ENCODE peak calls at places on chromosomes 5 and 9, in six cellular contexts. P is esophagus muscularis mucosa, B is sigmoid colon, A is transverse colon, O is prostate gland, D is SK-N-SH. J is an unnamed sample.

GRCh38 chr9:94772654-94773303 is 46.3 kb downstream of the AOPEP start:
- DNase-seq in A (no peak), B (no peak), O (no peak), D (peak; percentile 42), P (no peak), J (no peak)

GRCh38 chr9:120974921-120975320 is 48.3 kb upstream of the TRAF1 start:
- DNase-seq in P (peak; percentile 37), A (no peak), D (no peak), B (no peak), O (no peak), J (no peak)

GRCh38 chr9:135821733-135822382 is 85.5 kb downstream of the CAMSAP1 start:
- DNase-seq in D (no peak), P (no peak), B (no peak), A (no peak), O (no peak), J (no peak)

GRCh38 chr9:127554966-127555829 is 56.9 kb upstream of the STXBP1 start:
- DNase-seq in A (no peak), B (no peak), P (no peak), O (no peak), D (no peak), J (no peak)

GRCh38 chr5:32542216-32543059 is 42.9 kb upstream of the SUB1 start:
- DNase-seq in A (no peak), O (no peak), B (no peak), P (no peak), D (no peak), J (no peak)

GRCh38 chr5:172106511-172107356 is 81.3 kb downstream of the STK10 start:
- DNase-seq in O (peak; percentile 39), P (no peak), D (peak; percentile 86), A (peak; percentile 55), B (peak; percentile 78), J (peak; percentile 89)

GRCh38 chr5:148259288-148259687 is 9.3 kb upstream of the SPINK13 start:
- DNase-seq in O (no peak), A (no peak), P (no peak), D (no peak), B (no peak), J (no peak)

GRCh38 chr5:115641948-115642347 is 16.1 kb upstream of the TMED7 start:
- DNase-seq in A (no peak), B (no peak), P (no peak), D (no peak), O (no peak), J (no peak)

GRCh38 chr9:96448546-96449170 is 1.3 kb upstream of the HABP4 start:
- DNase-seq in A (no peak), B (no peak), O (no peak), P (no peak), D (no peak), J (no peak)

GRCh38 chr9:34988218-34989055 is 1.1 kb upstream of the DNAJB5 start:
- DNase-seq in A (peak; percentile 37), B (no peak), P (no peak), O (no peak), D (peak; percentile 54), J (peak; percentile 83)

GRCh38 chr5:14184082-14184481 is 40.9 kb downstream of the TRIO start:
- DNase-seq in A (no peak), D (no peak), P (no peak), B (no peak), O (no peak), J (no peak)

GRCh38 chr5:61995486-61995885 is 310.5 kb upstream of the KIF2A start:
- DNase-seq in O (no peak), A (no peak), B (no peak), P (no peak), D (peak; percentile 45), J (no peak)

GRCh38 chr5:7078901-7079300 is 317.0 kb upstream of the ADCY2 start:
- DNase-seq in D (peak; percentile 10), P (no peak), B (no peak), O (no peak), A (no peak), J (no peak)

GRCh38 chr9:104073770-104074133 is 20.4 kb upstream of the SMC2 start:
- DNase-seq in D (no peak), A (no peak), O (peak; percentile 10), P (no peak), B (no peak), J (no peak)

GRCh38 chr9:136576269-136576626 is 30.4 kb upstream of the NOTCH1 start:
- DNase-seq in A (no peak), B (peak; percentile 88), D (no peak), P (no peak), O (peak; percentile 76), J (peak; percentile 37)

GRCh38 chr5:168179185-168179584 is 112.3 kb upstream of the WWC1 start:
- DNase-seq in A (no peak), P (no peak), B (peak; percentile 86), D (no peak), O (no peak), J (peak; percentile 51)
- H3K9me3 ChIP-seq in A (no peaks in the 10 kb centered on the region), P (no peaks in the 10 kb centered on the region), B (no peaks in the 10 kb centered on the region), D (no peaks in the 10 kb centered on the region), O (no peaks in the 10 kb centered on the region), J (no peaks in the 10 kb centered on the region)

DNA sequence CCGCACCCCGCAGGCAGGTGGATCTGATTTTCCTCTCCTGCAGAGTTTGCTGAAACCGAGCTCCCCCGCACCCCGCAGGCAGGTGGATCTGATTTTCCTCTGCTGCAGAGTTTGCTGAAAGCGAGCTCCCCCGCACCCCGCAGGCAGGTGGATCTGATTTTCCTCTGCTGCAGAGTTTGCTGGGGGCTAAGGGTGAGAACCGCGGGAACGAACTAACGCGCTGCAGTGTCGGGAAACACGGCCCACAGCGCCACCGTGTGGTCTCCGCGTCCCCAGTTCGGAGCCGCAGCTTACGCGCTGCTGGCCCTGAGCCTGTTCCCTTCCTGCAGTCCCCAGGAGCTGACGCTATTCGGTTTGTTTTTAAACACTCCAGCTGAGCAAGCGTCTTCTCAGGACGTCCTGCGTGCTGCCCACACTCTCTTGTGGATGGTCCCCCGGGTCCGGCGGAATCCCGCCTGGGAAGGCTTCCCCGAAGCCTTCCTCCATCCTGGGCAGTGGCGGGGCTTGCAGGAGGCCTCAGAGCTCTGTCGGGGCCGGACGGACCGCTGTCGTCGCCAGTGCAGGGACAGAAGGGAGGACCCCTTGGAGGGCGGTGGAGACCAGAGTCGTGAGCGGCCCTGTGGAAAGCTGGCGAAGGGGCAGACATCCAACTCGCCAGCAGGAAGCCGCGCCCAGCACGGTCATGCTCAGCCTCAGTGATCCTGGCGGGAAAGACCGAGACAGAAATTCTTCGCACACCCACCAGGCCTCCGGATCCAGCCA is 121.2 kb upstream of the LPCAT1 start:
- DNase-seq in O (peak; percentile 67), B (peak; percentile 91), D (peak; percentile 91), P (no peak), A (peak; percentile 83), J (peak; percentile 96)
- TF ChIP-seq POLR2AphosphoS5 in O (peak; percentile 49), B (no peak), D (no peak), P (peak; percentile 71), A (no peak), J (peak; percentile 18)

GRCh38 chr5:31194458-31194808 is 947 bp downstream of the CDH6 start:
- DNase-seq in D (no peak), O (no peak), B (no peak), P (no peak), A (no peak), J (no peak)
- H3K9me3 ChIP-seq in D (no peaks in the 10 kb centered on the region), O (no peaks in the 10 kb centered on the region), B (no peaks in the 10 kb centered on the region), P (no peaks in the 10 kb centered on the region), A (no peaks in the 10 kb centered on the region), J (no peaks in the 10 kb centered on the region)

GRCh38 chr5:55303238-55303690 is 4.2 kb downstream of the DHX29 start:
- DNase-seq in B (no peak), D (no peak), O (no peak), A (no peak), P (no peak), J (peak; percentile 49)

GRCh38 chr5:55306641-55307382 is 682 bp downstream of the DHX29 start:
- DNase-seq in O (no peak), P (no peak), B (no peak), D (peak; percentile 40), A (no peak), J (no peak)

GRCh38 chr5:55300890-55301289 is 6.6 kb downstream of the DHX29 start:
- DNase-seq in A (no peak), D (no peak), O (no peak), P (no peak), B (no peak), J (no peak)

GRCh38 chr5:55307383-55308253 is at the start of the genes DHX29 and MTREX:
- DNase-seq in B (peak; percentile 96), P (peak; percentile 96), D (peak; percentile 91), O (peak; percentile 91), A (peak; percentile 91), J (peak; percentile 97)

GRCh38 chr5:55304584-55304983 is 2.9 kb downstream of the DHX29 start:
- DNase-seq in A (no peak), O (no peak), D (no peak), B (no peak), P (no peak), J (no peak)
- TF ChIP-seq POLR2AphosphoS5 in A (no peak), O (no peak), D (no peak), B (no peak), P (no peak), J (no peak)